ENCODE peak calls at places on chromosomes 13 and 19, in six cellular contexts. B, A, T, S, O and K are unnamed samples.

GRCh38 chr13:23510979-23511735 is 59.1 kb upstream of the TNFRSF19 start:
- DNase-seq in T (no peak), B (no peak), A (no peak), S (peak; percentile 50), O (no peak), K (no peak)

GRCh38 chr13:45219938-45220375 is 19.1 kb upstream of the KCTD4 start:
- DNase-seq in T (no peak), S (peak; percentile 77), B (no peak), O (no peak), A (no peak), K (no peak)

GRCh38 chr13:46643165-46643777 is 90.3 kb downstream of the LRCH1 start:
- DNase-seq in T (no peak), O (no peak), S (no peak), B (no peak), A (no peak), K (no peak)

GRCh38 chr19:16062789-16063188 is 13.5 kb upstream of the TPM4 start:
- DNase-seq in B (no peak), S (no peak), T (peak; percentile 46), O (no peak), A (peak; percentile 43), K (no peak)

GRCh38 chr19:37953125-37953524 is 46.1 kb downstream of the SIPA1L3 start:
- DNase-seq in S (no peak), T (no peak), A (no peak), B (no peak), O (no peak), K (no peak)

GRCh38 chr19:33720691-33721682 is 75.7 kb upstream of the KCTD15 start:
- DNase-seq in A (no peak), B (no peak), O (no peak), T (no peak), S (no peak), K (no peak)

GRCh38 chr13:107993239-107993948 is 221.9 kb downstream of the LIG4 start:
- DNase-seq in T (no peak), S (no peak), B (no peak), A (no peak), O (no peak), K (no peak)

GRCh38 chr19:14943601-14944000 is 2.3 kb downstream of the OR7C2 start:
- DNase-seq in O (no peak), B (no peak), S (peak; percentile 1), T (no peak), A (no peak), K (no peak)

GRCh38 chr19:46571495-46571894 is 29.6 kb upstream of the CALM3 start:
- DNase-seq in T (no peak), A (no peak), O (no peak), B (no peak), S (peak; percentile 28), K (no peak)

GRCh38 chr19:51131780-51132680 is 7.3 kb downstream of the SIGLEC9 start:
- DNase-seq in T (no peak), O (no peak), B (peak; percentile 16), A (no peak), S (peak; percentile 81), K (peak; percentile 90)